ENCODE peak calls at places on chromosomes 4 and X, in nine cellular contexts. E is tibial artery; P is thoracic aorta; I is CD4-positive, alpha-beta T cell; W is GM23248; B is IMR-90; V is MM.1S; U is brain microvascular endothelial cell; A is tibial nerve. K is an unnamed sample.

GRCh38 chr4:51885371-51885770 is 42.4 kb downstream of the DCUN1D4 start:
- DNase-seq in A (no peak), W (peak), I (no peak), E (no peak), V (no peak), P (no peak), U (peak), B (peak), K (no peak)

GRCh38 chr4:100289530-100289888 is 99.2 kb upstream of the DDIT4L start:
- DNase-seq in U (no peak), W (peak), V (no peak), E (no peak), P (no peak), I (no peak), B (no peak), A (no peak), K (no peak)

GRCh38 chr4:75653845-75654503 is 19.2 kb downstream of the G3BP2 start:
- DNase-seq in W (peak), E (no peak), V (no peak), U (peak), I (no peak), P (no peak), B (peak), A (no peak), K (no peak)

GRCh38 chrX:143017272-143017671 is 8.5 kb upstream of the SPANXN4 start:
- DNase-seq in V (no peak), W (no peak), E (no peak), I (no peak), A (no peak), U (no peak), B (no peak), P (no peak), K (no peak)

GRCh38 chr4:85929926-85930325 is 429.9 kb downstream of the MAPK10 start:
- DNase-seq in U (no peak), V (no peak), A (no peak), I (no peak), P (no peak), W (peak), B (no peak), E (peak), K (peak)

GRCh38 chr4:108772402-108772801 is 9.5 kb upstream of the ETNPPL start:
- DNase-seq in W (no peak), U (no peak), B (no peak), A (no peak), E (no peak), P (no peak), V (no peak), I (no peak), K (no peak)

GRCh38 chrX:42755820-42756219 is 22.1 kb downstream of the PPP1R2C start:
- DNase-seq in E (peak), V (no peak), W (peak), P (peak), I (no peak), A (peak), U (peak), B (peak), K (peak)

GRCh38 chrX:48589482-48590162 is 7.7 kb upstream of the WDR13 start:
- DNase-seq in I (no peak), B (no peak), E (no peak), P (no peak), A (no peak), V (no peak), U (no peak), W (no peak), K (no peak)

GRCh38 chrX:108735680-108736508 is 469 bp downstream of the IRS4 start:
- DNase-seq in W (peak), A (no peak), B (no peak), I (no peak), P (no peak), U (no peak), V (no peak), E (no peak), K (no peak)

GRCh38 chr4:123877561-123877960 is 481.0 kb downstream of the SPRY1 start:
- DNase-seq in P (no peak), V (no peak), W (no peak), U (peak), E (no peak), I (no peak), B (peak), A (no peak), K (no peak)

GRCh38 chr4:57053508-57053907 is 56.7 kb downstream of the IGFBP7 start:
- DNase-seq in E (no peak), V (no peak), I (no peak), W (peak), P (no peak), A (no peak), U (peak), B (peak), K (no peak)

GRCh38 chr4:36351082-36351666 is 69.8 kb downstream of the DTHD1 start:
- DNase-seq in W (peak), V (peak), B (peak), I (peak), A (peak), U (peak), E (peak), P (no peak), K (no peak)

GRCh38 chr4:164949448-164950118 is 27.9 kb downstream of the TRIM61 start:
- DNase-seq in P (no peak), E (no peak), A (no peak), U (no peak), V (no peak), I (no peak), B (no peak), W (peak), K (no peak)

GRCh38 chr4:182207806-182208483 is 35.3 kb upstream of the TENM3 start:
- DNase-seq in W (peak), E (no peak), U (peak), A (no peak), P (no peak), B (peak), I (no peak), V (no peak), K (no peak)

GRCh38 chr4:74293558-74293957 is 14.7 kb upstream of the EPGN start:
- DNase-seq in A (no peak), P (no peak), I (no peak), V (no peak), W (no peak), B (no peak), E (no peak), U (no peak), K (no peak)

GRCh38 chrX:43953218-43953617 is 20.0 kb downstream of the NDP start:
- DNase-seq in I (no peak), B (peak), E (no peak), W (peak), P (no peak), V (no peak), U (no peak), A (no peak), K (no peak)

GRCh38 chrX:75276666-75277065 is 2.8 kb downstream of the UPRT start:
- DNase-seq in B (no peak), A (no peak), W (no peak), U (no peak), V (no peak), E (no peak), I (no peak), P (no peak), K (no peak)

GRCh38 chrX:78092296-78092695 is 11.8 kb upstream of the PGK1 start:
- DNase-seq in A (no peak), V (peak), I (no peak), E (no peak), W (peak), P (no peak), B (peak), U (peak), K (no peak)

GRCh38 chr4:32148120-32148666 is 1428.0 kb downstream of the PCDH7 start:
- DNase-seq in P (no peak), A (no peak), I (no peak), B (no peak), W (no peak), U (no peak), V (no peak), E (no peak), K (no peak)
- H3K27ac ChIP-seq in P (no peak), A (no peak), I (no peak), B (no peak), W (no peak), U (no peak), V (no peak), E (no peak), K (no peak)

GRCh38 chr4:172982151-172982590 is 186.4 kb upstream of the GALNT7 start:
- DNase-seq in A (peak), V (peak), B (peak), I (no peak), U (peak), E (peak), W (peak), P (peak), K (no peak)

GRCh38 chr4:172986114-172986513 is 182.5 kb upstream of the GALNT7 start:
- DNase-seq in A (no peak), W (no peak), I (no peak), B (no peak), P (no peak), E (no peak), U (no peak), V (peak), K (no peak)

GRCh38 chr4:172985552-172985951 is 183.1 kb upstream of the GALNT7 start:
- DNase-seq in B (no peak), A (no peak), V (peak), U (no peak), W (no peak), E (no peak), I (no peak), P (no peak), K (no peak)

GRCh38 chr4:172980178-172980577 is 188.4 kb upstream of the GALNT7 start:
- DNase-seq in A (no peak), E (no peak), I (no peak), V (no peak), B (peak), P (no peak), U (no peak), W (no peak), K (no peak)

GRCh38 chr4:172983014-172983413 is 185.6 kb upstream of the GALNT7 start:
- DNase-seq in W (no peak), V (peak), A (no peak), U (no peak), E (peak), B (no peak), P (no peak), I (no peak), K (no peak)
- H3K27ac ChIP-seq in W (no peak), V (peak), A (no peak), U (peak), E (peak), B (no peak), P (peak), I (no peak), K (no peak)

GRCh38 chr4:48380583-48381167 is 39.3 kb downstream of the SLAIN2 start:
- DNase-seq in E (no peak), A (no peak), W (no peak), U (no peak), V (no peak), I (no peak), B (no peak), P (no peak), K (no peak)
- H3K27ac ChIP-seq in E (no peak), A (no peak), W (no peak), U (no peak), V (no peak), I (no peak), B (no peak), P (no peak), K (peak)

GRCh38 chrX:118839334-118839958 is 15.8 kb downstream of the ZCCHC12 start:
- DNase-seq in P (peak), I (peak), B (peak), V (no peak), W (peak), U (peak), E (peak), A (peak), K (peak)
- H3K27ac ChIP-seq in P (no peak), I (no peak), B (no peak), V (no peak), W (no peak), U (no peak), E (no peak), A (no peak), K (no peak)

K was measured in left lung.